ENCODE peak calls at places on chromosomes 5 and 9, in four cellular contexts. L is adipocyte; R is suprapubic skin; O is CD8-positive, alpha-beta memory T cell. C is an unnamed sample. For H3K4me1, the result is how much of the 10 kb centered on the place peaks cover.

GRCh38 chr5:109652096-109652495 is 37.6 kb upstream of the MAN2A1 start:
- DNase-seq in L (peak), R (no peak), O (no peak), C (no peak)

GRCh38 chr5:35247645-35248034 is 17.4 kb upstream of the PRLR start:
- DNase-seq in L (no peak), R (no peak), O (no peak), C (no peak)

GRCh38 chr5:38591450-38591849 is 35.0 kb upstream of the LIFR start:
- DNase-seq in L (peak), R (no peak), O (no peak), C (no peak)

GRCh38 chr9:99411068-99411467 is 189.0 kb downstream of the SEC61B start:
- DNase-seq in L (no peak), R (no peak), O (no peak), C (no peak)

GRCh38 chr5:14504332-14504727 is 77.3 kb upstream of the OTULINL start:
- DNase-seq in L (no peak), R (no peak), O (no peak), C (no peak)

GRCh38 chr9:79166005-79166404 is 405.8 kb upstream of the TLE4 start:
- DNase-seq in L (peak), R (no peak), O (no peak), C (no peak)

GRCh38 chr5:171412186-171412585 is 7.3 kb upstream of the FGF18 start:
- DNase-seq in L (no peak), R (no peak), O (no peak), C (peak)

GRCh38 chr5:174794941-174795672 is 70.7 kb downstream of the MSX2 start:
- DNase-seq in L (no peak), R (no peak), O (no peak), C (no peak)

GRCh38 chr9:106697799-106698591 is 165.0 kb upstream of the ZNF462 start:
- DNase-seq in L (peak), R (peak), O (no peak), C (no peak)

DNA sequence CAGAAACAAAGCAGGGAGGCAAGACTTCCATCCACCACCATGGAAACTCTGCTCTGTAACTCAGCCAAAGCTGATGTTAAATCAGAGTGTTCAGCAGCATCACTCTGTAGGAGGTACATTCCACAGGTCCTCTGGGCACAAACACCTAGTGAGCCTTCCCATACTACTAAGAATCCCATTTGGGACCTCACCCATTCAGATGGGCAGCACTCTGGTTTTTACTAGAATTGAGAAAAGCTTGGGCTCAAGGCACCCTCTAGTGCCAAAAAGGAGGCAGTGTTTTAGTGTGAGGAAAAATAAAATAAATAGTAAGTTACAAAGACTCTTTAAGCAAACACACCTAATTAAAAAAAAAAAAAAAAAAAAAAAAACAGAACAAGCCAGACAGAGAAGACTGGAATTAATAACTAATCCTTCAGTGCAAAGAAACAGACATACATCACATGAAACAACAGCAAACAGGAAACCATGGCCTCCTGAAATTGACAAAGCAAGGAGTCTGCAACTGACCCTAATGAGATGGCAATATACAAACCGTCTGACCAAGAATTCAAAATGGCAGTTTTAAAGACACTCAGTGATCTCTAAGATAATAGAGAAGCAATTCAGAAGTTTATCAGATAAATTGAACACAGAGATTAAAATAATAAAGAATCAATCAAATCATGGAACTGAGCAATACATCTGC is 159.5 kb downstream of the GNA14 start:
- DNase-seq in L (peak), R (no peak), O (no peak), C (peak)
- H3K4me1 ChIP-seq in L (under half), R (under half), O (under half), C (under half)

DNA sequence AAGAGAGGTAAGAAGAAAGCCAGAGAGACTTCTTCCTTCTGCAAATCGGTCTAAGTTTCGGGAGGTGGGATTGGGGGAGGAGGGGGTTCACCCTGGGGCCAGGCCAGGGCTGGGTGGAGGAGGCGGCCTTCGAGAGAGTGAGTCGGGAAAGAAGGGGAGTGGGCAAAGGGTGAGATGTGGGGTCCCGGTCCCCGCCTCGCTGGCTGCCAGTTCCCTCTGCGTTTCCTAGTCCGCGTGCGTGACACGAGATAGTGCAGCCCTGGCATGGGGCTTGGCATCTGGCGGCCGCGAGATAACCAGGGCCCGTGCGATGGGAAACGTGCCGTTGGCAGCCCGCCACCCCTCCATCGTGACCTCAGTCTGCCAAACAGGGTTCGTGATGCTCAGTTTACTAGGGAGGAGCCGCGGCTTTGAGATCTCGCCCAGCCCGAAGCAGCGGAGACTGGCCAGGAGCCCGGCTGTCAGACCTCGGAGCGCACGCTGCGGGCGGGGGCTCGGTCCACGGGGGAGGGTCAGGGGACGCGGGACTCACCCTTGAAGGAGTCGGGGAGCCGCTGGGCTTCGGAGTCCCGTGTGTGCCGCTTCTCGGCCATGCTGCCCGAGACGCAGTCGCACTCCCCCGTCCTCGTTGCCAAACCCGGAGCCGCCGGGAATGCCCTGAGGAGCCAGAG is at the start of gene STOM:
- DNase-seq in L (peak), R (peak), O (peak), C (peak)
- H3K4me1 ChIP-seq in L (half or more), R (half or more), O (under half), C (under half)

DNA sequence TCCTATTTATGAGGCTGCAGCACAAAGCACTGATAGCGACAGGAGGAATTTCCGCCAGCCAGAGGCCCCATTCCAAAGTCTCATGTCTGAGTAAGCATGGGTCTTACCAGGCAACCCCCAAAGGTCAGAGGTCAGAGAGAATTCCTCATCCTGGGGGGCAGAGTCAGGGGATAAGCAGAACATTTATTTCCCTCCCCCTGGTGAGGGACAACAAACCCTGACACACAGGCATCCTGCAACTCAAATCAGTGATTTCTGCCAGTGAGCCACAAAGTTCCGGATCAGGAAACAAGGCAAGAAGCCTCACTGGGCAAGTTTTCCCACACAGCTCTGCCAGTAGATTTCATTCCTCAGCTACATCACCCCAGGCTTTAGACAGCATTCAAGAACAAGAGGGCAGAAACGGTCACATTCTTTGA is 37.0 kb downstream of the ADAMTS12 start:
- DNase-seq in L (peak), R (no peak), O (no peak), C (no peak)
- H3K4me1 ChIP-seq in L (half or more), R (under half), O (under half), C (under half)

DNA sequence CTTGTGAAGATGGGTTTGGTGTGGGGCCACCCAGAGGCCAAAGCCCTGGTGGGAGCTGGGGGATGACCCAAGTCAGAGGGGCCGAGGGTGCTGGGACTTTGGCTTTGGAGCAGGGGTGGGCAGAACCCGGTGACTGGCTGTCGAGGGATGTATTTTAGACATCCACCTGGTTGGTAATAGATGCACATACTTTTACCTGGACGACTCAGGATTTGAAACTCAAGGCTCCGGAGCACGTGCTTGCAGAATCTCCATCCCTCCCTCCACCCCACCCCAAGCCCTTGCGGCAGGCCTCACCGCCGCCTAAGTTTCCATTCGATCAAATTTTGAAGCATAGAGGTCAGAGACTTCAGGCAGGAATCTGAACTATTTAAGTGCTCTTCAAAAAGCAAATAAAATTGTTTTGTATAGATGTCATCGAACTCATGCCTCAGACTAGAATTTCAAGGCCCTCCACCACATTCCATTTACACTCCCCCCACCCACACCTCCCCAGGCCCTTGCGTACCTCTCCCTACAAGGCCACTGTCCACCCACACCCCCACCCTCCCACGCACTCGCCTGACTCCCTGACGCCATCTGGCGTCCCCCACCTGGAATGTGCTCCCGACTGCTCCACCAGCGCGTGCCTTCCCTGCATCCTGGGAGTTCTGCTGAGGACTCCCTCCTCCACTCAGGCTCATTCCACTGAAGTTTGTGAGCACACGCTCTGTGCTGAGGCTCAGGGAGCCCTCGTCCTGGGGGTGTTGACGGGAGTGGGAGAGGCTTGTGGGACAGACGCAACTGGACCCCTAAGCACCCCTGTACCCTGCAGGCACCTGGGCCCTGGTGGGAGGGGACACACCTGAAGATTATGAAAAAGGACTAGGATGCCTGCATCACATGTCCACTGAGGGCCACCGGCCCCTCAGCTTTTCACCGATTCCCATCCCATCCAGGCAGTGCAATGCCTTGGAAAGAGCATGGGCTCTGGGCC is 56.4 kb upstream of the RPL26L1 start:
- DNase-seq in L (peak), R (no peak), O (no peak), C (peak)
- H3K4me1 ChIP-seq in L (half or more), R (half or more), O (under half), C (under half)

GRCh38 chr5:119304439-119304838 is 51.4 kb upstream of the TNFAIP8 start:
- DNase-seq in L (no peak), R (no peak), O (no peak), C (no peak)
- H3K4me1 ChIP-seq in L (under half), R (under half), O (half or more), C (under half)

C was measured in HAP-1.